ENCODE peak calls at places on chromosomes 4 and X, in eight cellular contexts. One of them, this sample, is unnamed.

GRCh38 chr4:157576671-157577070 is 356.1 kb downstream of the GRIA2 start:
- DNase-seq in hypothalamus: no peak
- DNase-seq in cardiac muscle cell: peak
- DNase-seq in stimulated activated CD8-positive, alpha-beta memory T cell treated with anti-CD3 and anti-CD28 coated beads, Interleukin-15, amount 100 ng/mL, for 4 hours: no peak
- DNase-seq in left cardiac atrium: no peak
- DNase-seq in stimulated activated CD4-positive, alpha-beta T cell treated with anti-CD3 and anti-CD28 coated beads, Interleukin-15, amount 100 ng/mL, for 1 hour: no peak
- DNase-seq in KBM-7: no peak
- DNase-seq in heart right ventricle: no peak
- DNase-seq in this sample: no peak

GRCh38 chr4:94595880-94596483 is 144.2 kb downstream of the PDLIM5 start:
- DNase-seq in KBM-7: peak
- DNase-seq in hypothalamus: no peak
- DNase-seq in left cardiac atrium: no peak
- DNase-seq in stimulated activated CD8-positive, alpha-beta memory T cell treated with anti-CD3 and anti-CD28 coated beads, Interleukin-15, amount 100 ng/mL, for 4 hours: no peak
- DNase-seq in cardiac muscle cell: peak
- DNase-seq in heart right ventricle: no peak
- DNase-seq in stimulated activated CD4-positive, alpha-beta T cell treated with anti-CD3 and anti-CD28 coated beads, Interleukin-15, amount 100 ng/mL, for 1 hour: no peak
- DNase-seq in this sample: peak

GRCh38 chr4:41437264-41437566 is 100.7 kb upstream of the LIMCH1 start:
- DNase-seq in heart right ventricle: no peak
- DNase-seq in hypothalamus: no peak
- DNase-seq in stimulated activated CD8-positive, alpha-beta memory T cell treated with anti-CD3 and anti-CD28 coated beads, Interleukin-15, amount 100 ng/mL, for 4 hours: no peak
- DNase-seq in left cardiac atrium: no peak
- DNase-seq in stimulated activated CD4-positive, alpha-beta T cell treated with anti-CD3 and anti-CD28 coated beads, Interleukin-15, amount 100 ng/mL, for 1 hour: no peak
- DNase-seq in KBM-7: no peak
- DNase-seq in cardiac muscle cell: no peak
- DNase-seq in this sample: no peak

GRCh38 chrX:129606918-129607317 is 47.8 kb downstream of the APLN start:
- DNase-seq in cardiac muscle cell: peak
- DNase-seq in KBM-7: peak
- DNase-seq in left cardiac atrium: peak
- DNase-seq in heart right ventricle: peak
- DNase-seq in stimulated activated CD4-positive, alpha-beta T cell treated with anti-CD3 and anti-CD28 coated beads, Interleukin-15, amount 100 ng/mL, for 1 hour: peak
- DNase-seq in stimulated activated CD8-positive, alpha-beta memory T cell treated with anti-CD3 and anti-CD28 coated beads, Interleukin-15, amount 100 ng/mL, for 4 hours: no peak
- DNase-seq in hypothalamus: no peak
- DNase-seq in this sample: no peak

GRCh38 chr4:41661447-41662076 is 87.0 kb downstream of the PHOX2B start:
- DNase-seq in heart right ventricle: peak
- DNase-seq in left cardiac atrium: peak
- DNase-seq in stimulated activated CD8-positive, alpha-beta memory T cell treated with anti-CD3 and anti-CD28 coated beads, Interleukin-15, amount 100 ng/mL, for 4 hours: no peak
- DNase-seq in KBM-7: peak
- DNase-seq in stimulated activated CD4-positive, alpha-beta T cell treated with anti-CD3 and anti-CD28 coated beads, Interleukin-15, amount 100 ng/mL, for 1 hour: no peak
- DNase-seq in hypothalamus: no peak
- DNase-seq in cardiac muscle cell: peak
- DNase-seq in this sample: no peak

GRCh38 chr4:153261431-153261830 is 57.2 kb downstream of the TRIM2 start:
- DNase-seq in left cardiac atrium: no peak
- DNase-seq in stimulated activated CD8-positive, alpha-beta memory T cell treated with anti-CD3 and anti-CD28 coated beads, Interleukin-15, amount 100 ng/mL, for 4 hours: no peak
- DNase-seq in heart right ventricle: no peak
- DNase-seq in cardiac muscle cell: no peak
- DNase-seq in stimulated activated CD4-positive, alpha-beta T cell treated with anti-CD3 and anti-CD28 coated beads, Interleukin-15, amount 100 ng/mL, for 1 hour: no peak
- DNase-seq in KBM-7: no peak
- DNase-seq in hypothalamus: no peak
- DNase-seq in this sample: no peak

GRCh38 chrX:40281341-40282005 is 183.7 kb upstream of the BCOR start:
- DNase-seq in heart right ventricle: no peak
- DNase-seq in stimulated activated CD4-positive, alpha-beta T cell treated with anti-CD3 and anti-CD28 coated beads, Interleukin-15, amount 100 ng/mL, for 1 hour: no peak
- DNase-seq in left cardiac atrium: no peak
- DNase-seq in stimulated activated CD8-positive, alpha-beta memory T cell treated with anti-CD3 and anti-CD28 coated beads, Interleukin-15, amount 100 ng/mL, for 4 hours: no peak
- DNase-seq in hypothalamus: no peak
- DNase-seq in KBM-7: peak
- DNase-seq in cardiac muscle cell: no peak
- DNase-seq in this sample: no peak

GRCh38 chrX:134885336-134886016 is 105.3 kb upstream of the SMIM10 start:
- DNase-seq in KBM-7: no peak
- DNase-seq in heart right ventricle: no peak
- DNase-seq in cardiac muscle cell: no peak
- DNase-seq in left cardiac atrium: no peak
- DNase-seq in stimulated activated CD4-positive, alpha-beta T cell treated with anti-CD3 and anti-CD28 coated beads, Interleukin-15, amount 100 ng/mL, for 1 hour: no peak
- DNase-seq in stimulated activated CD8-positive, alpha-beta memory T cell treated with anti-CD3 and anti-CD28 coated beads, Interleukin-15, amount 100 ng/mL, for 4 hours: no peak
- DNase-seq in hypothalamus: no peak
- DNase-seq in this sample: no peak

GRCh38 chrX:41148553-41148952 is 63.3 kb downstream of the USP9X start:
- DNase-seq in left cardiac atrium: no peak
- DNase-seq in heart right ventricle: no peak
- DNase-seq in cardiac muscle cell: no peak
- DNase-seq in KBM-7: no peak
- DNase-seq in hypothalamus: no peak
- DNase-seq in stimulated activated CD4-positive, alpha-beta T cell treated with anti-CD3 and anti-CD28 coated beads, Interleukin-15, amount 100 ng/mL, for 1 hour: no peak
- DNase-seq in stimulated activated CD8-positive, alpha-beta memory T cell treated with anti-CD3 and anti-CD28 coated beads, Interleukin-15, amount 100 ng/mL, for 4 hours: no peak
- DNase-seq in this sample: peak

GRCh38 chrX:65667503-65668355 is at the start of gene MSN:
- DNase-seq in heart right ventricle: peak
- DNase-seq in cardiac muscle cell: peak
- DNase-seq in left cardiac atrium: peak
- DNase-seq in hypothalamus: no peak
- DNase-seq in KBM-7: peak
- DNase-seq in stimulated activated CD4-positive, alpha-beta T cell treated with anti-CD3 and anti-CD28 coated beads, Interleukin-15, amount 100 ng/mL, for 1 hour: peak
- DNase-seq in stimulated activated CD8-positive, alpha-beta memory T cell treated with anti-CD3 and anti-CD28 coated beads, Interleukin-15, amount 100 ng/mL, for 4 hours: peak
- DNase-seq in this sample: no peak

GRCh38 chr4:6074723-6075122 is 56.5 kb upstream of the C4orf50 start:
- DNase-seq in hypothalamus: no peak
- DNase-seq in KBM-7: no peak
- DNase-seq in left cardiac atrium: no peak
- DNase-seq in stimulated activated CD8-positive, alpha-beta memory T cell treated with anti-CD3 and anti-CD28 coated beads, Interleukin-15, amount 100 ng/mL, for 4 hours: no peak
- DNase-seq in heart right ventricle: no peak
- DNase-seq in cardiac muscle cell: no peak
- DNase-seq in stimulated activated CD4-positive, alpha-beta T cell treated with anti-CD3 and anti-CD28 coated beads, Interleukin-15, amount 100 ng/mL, for 1 hour: no peak
- DNase-seq in this sample: no peak

GRCh38 chr4:87950516-87950915 is 25.0 kb upstream of the SPP1 start:
- DNase-seq in stimulated activated CD4-positive, alpha-beta T cell treated with anti-CD3 and anti-CD28 coated beads, Interleukin-15, amount 100 ng/mL, for 1 hour: no peak
- DNase-seq in left cardiac atrium: no peak
- DNase-seq in stimulated activated CD8-positive, alpha-beta memory T cell treated with anti-CD3 and anti-CD28 coated beads, Interleukin-15, amount 100 ng/mL, for 4 hours: no peak
- DNase-seq in heart right ventricle: no peak
- DNase-seq in cardiac muscle cell: no peak
- DNase-seq in KBM-7: no peak
- DNase-seq in hypothalamus: no peak
- DNase-seq in this sample: no peak

GRCh38 chrX:52923781-52924241 is 26.7 kb downstream of the FAM156B start:
- DNase-seq in stimulated activated CD4-positive, alpha-beta T cell treated with anti-CD3 and anti-CD28 coated beads, Interleukin-15, amount 100 ng/mL, for 1 hour: no peak
- DNase-seq in left cardiac atrium: no peak
- DNase-seq in hypothalamus: no peak
- DNase-seq in stimulated activated CD8-positive, alpha-beta memory T cell treated with anti-CD3 and anti-CD28 coated beads, Interleukin-15, amount 100 ng/mL, for 4 hours: no peak
- DNase-seq in cardiac muscle cell: peak
- DNase-seq in heart right ventricle: peak
- DNase-seq in KBM-7: peak
- DNase-seq in this sample: no peak

GRCh38 chr4:171067422-171067821 is 745.8 kb upstream of the GALNTL6 start:
- DNase-seq in stimulated activated CD8-positive, alpha-beta memory T cell treated with anti-CD3 and anti-CD28 coated beads, Interleukin-15, amount 100 ng/mL, for 4 hours: no peak
- DNase-seq in left cardiac atrium: no peak
- DNase-seq in heart right ventricle: no peak
- DNase-seq in cardiac muscle cell: no peak
- DNase-seq in hypothalamus: no peak
- DNase-seq in stimulated activated CD4-positive, alpha-beta T cell treated with anti-CD3 and anti-CD28 coated beads, Interleukin-15, amount 100 ng/mL, for 1 hour: no peak
- DNase-seq in KBM-7: peak
- DNase-seq in this sample: no peak

GRCh38 chrX:135437867-135438733 is 16.4 kb downstream of the SMIM10L2A start:
- DNase-seq in KBM-7: peak
- DNase-seq in left cardiac atrium: no peak
- DNase-seq in stimulated activated CD8-positive, alpha-beta memory T cell treated with anti-CD3 and anti-CD28 coated beads, Interleukin-15, amount 100 ng/mL, for 4 hours: no peak
- DNase-seq in heart right ventricle: no peak
- DNase-seq in cardiac muscle cell: no peak
- DNase-seq in stimulated activated CD4-positive, alpha-beta T cell treated with anti-CD3 and anti-CD28 coated beads, Interleukin-15, amount 100 ng/mL, for 1 hour: no peak
- DNase-seq in hypothalamus: no peak
- DNase-seq in this sample: no peak

GRCh38 chr4:87219648-87220093 is 747 bp downstream of the KLHL8 start:
- DNase-seq in KBM-7: peak
- DNase-seq in stimulated activated CD4-positive, alpha-beta T cell treated with anti-CD3 and anti-CD28 coated beads, Interleukin-15, amount 100 ng/mL, for 1 hour: peak
- DNase-seq in stimulated activated CD8-positive, alpha-beta memory T cell treated with anti-CD3 and anti-CD28 coated beads, Interleukin-15, amount 100 ng/mL, for 4 hours: peak
- DNase-seq in cardiac muscle cell: peak
- DNase-seq in hypothalamus: peak
- DNase-seq in heart right ventricle: peak
- DNase-seq in left cardiac atrium: peak
- DNase-seq in this sample: no peak

GRCh38 chr4:20194079-20195013 is 57.4 kb upstream of the SLIT2 start:
- DNase-seq in left cardiac atrium: no peak
- DNase-seq in cardiac muscle cell: no peak
- DNase-seq in heart right ventricle: no peak
- DNase-seq in stimulated activated CD8-positive, alpha-beta memory T cell treated with anti-CD3 and anti-CD28 coated beads, Interleukin-15, amount 100 ng/mL, for 4 hours: no peak
- DNase-seq in hypothalamus: no peak
- DNase-seq in stimulated activated CD4-positive, alpha-beta T cell treated with anti-CD3 and anti-CD28 coated beads, Interleukin-15, amount 100 ng/mL, for 1 hour: no peak
- DNase-seq in KBM-7: no peak
- DNase-seq in this sample: no peak

GRCh38 chr4:7960017-7960789 is 20.5 kb upstream of the AFAP1 start:
- DNase-seq in left cardiac atrium: no peak
- DNase-seq in hypothalamus: no peak
- DNase-seq in cardiac muscle cell: no peak
- DNase-seq in KBM-7: no peak
- DNase-seq in stimulated activated CD8-positive, alpha-beta memory T cell treated with anti-CD3 and anti-CD28 coated beads, Interleukin-15, amount 100 ng/mL, for 4 hours: no peak
- DNase-seq in stimulated activated CD4-positive, alpha-beta T cell treated with anti-CD3 and anti-CD28 coated beads, Interleukin-15, amount 100 ng/mL, for 1 hour: no peak
- DNase-seq in heart right ventricle: no peak
- DNase-seq in this sample: no peak

GRCh38 chr4:38500433-38500832 is 163.6 kb upstream of the KLF3 start:
- DNase-seq in hypothalamus: no peak
- DNase-seq in cardiac muscle cell: no peak
- DNase-seq in heart right ventricle: no peak
- DNase-seq in left cardiac atrium: no peak
- DNase-seq in KBM-7: no peak
- DNase-seq in stimulated activated CD4-positive, alpha-beta T cell treated with anti-CD3 and anti-CD28 coated beads, Interleukin-15, amount 100 ng/mL, for 1 hour: no peak
- DNase-seq in stimulated activated CD8-positive, alpha-beta memory T cell treated with anti-CD3 and anti-CD28 coated beads, Interleukin-15, amount 100 ng/mL, for 4 hours: no peak
- DNase-seq in this sample: no peak

GRCh38 chrX:44218465-44218864 is 125.0 kb downstream of the EFHC2 start:
- DNase-seq in stimulated activated CD4-positive, alpha-beta T cell treated with anti-CD3 and anti-CD28 coated beads, Interleukin-15, amount 100 ng/mL, for 1 hour: no peak
- DNase-seq in heart right ventricle: no peak
- DNase-seq in KBM-7: no peak
- DNase-seq in hypothalamus: no peak
- DNase-seq in stimulated activated CD8-positive, alpha-beta memory T cell treated with anti-CD3 and anti-CD28 coated beads, Interleukin-15, amount 100 ng/mL, for 4 hours: no peak
- DNase-seq in left cardiac atrium: no peak
- DNase-seq in cardiac muscle cell: no peak
- DNase-seq in this sample: no peak

GRCh38 chr4:15754323-15754722 is 23.8 kb upstream of the CD38 start:
- DNase-seq in left cardiac atrium: no peak
- DNase-seq in hypothalamus: no peak
- DNase-seq in stimulated activated CD4-positive, alpha-beta T cell treated with anti-CD3 and anti-CD28 coated beads, Interleukin-15, amount 100 ng/mL, for 1 hour: no peak
- DNase-seq in stimulated activated CD8-positive, alpha-beta memory T cell treated with anti-CD3 and anti-CD28 coated beads, Interleukin-15, amount 100 ng/mL, for 4 hours: peak
- DNase-seq in heart right ventricle: peak
- DNase-seq in KBM-7: peak
- DNase-seq in cardiac muscle cell: no peak
- DNase-seq in this sample: no peak

GRCh38 chr4:10593130-10593529 is 91.4 kb downstream of the CLNK start:
- DNase-seq in left cardiac atrium: no peak
- DNase-seq in stimulated activated CD4-positive, alpha-beta T cell treated with anti-CD3 and anti-CD28 coated beads, Interleukin-15, amount 100 ng/mL, for 1 hour: no peak
- DNase-seq in stimulated activated CD8-positive, alpha-beta memory T cell treated with anti-CD3 and anti-CD28 coated beads, Interleukin-15, amount 100 ng/mL, for 4 hours: no peak
- DNase-seq in cardiac muscle cell: no peak
- DNase-seq in KBM-7: no peak
- DNase-seq in hypothalamus: no peak
- DNase-seq in heart right ventricle: no peak
- DNase-seq in this sample: no peak

GRCh38 chrX:133640161-133641015 is 225.1 kb upstream of the GPC4 start:
- DNase-seq in heart right ventricle: no peak
- DNase-seq in hypothalamus: no peak
- DNase-seq in stimulated activated CD4-positive, alpha-beta T cell treated with anti-CD3 and anti-CD28 coated beads, Interleukin-15, amount 100 ng/mL, for 1 hour: no peak
- DNase-seq in KBM-7: no peak
- DNase-seq in stimulated activated CD8-positive, alpha-beta memory T cell treated with anti-CD3 and anti-CD28 coated beads, Interleukin-15, amount 100 ng/mL, for 4 hours: no peak
- DNase-seq in left cardiac atrium: no peak
- DNase-seq in cardiac muscle cell: no peak
- DNase-seq in this sample: no peak

GRCh38 chrX:38672646-38673045 is 111.3 kb downstream of the TSPAN7 start:
- DNase-seq in left cardiac atrium: no peak
- DNase-seq in heart right ventricle: no peak
- DNase-seq in hypothalamus: no peak
- DNase-seq in stimulated activated CD4-positive, alpha-beta T cell treated with anti-CD3 and anti-CD28 coated beads, Interleukin-15, amount 100 ng/mL, for 1 hour: no peak
- DNase-seq in cardiac muscle cell: no peak
- DNase-seq in KBM-7: no peak
- DNase-seq in stimulated activated CD8-positive, alpha-beta memory T cell treated with anti-CD3 and anti-CD28 coated beads, Interleukin-15, amount 100 ng/mL, for 4 hours: no peak
- DNase-seq in this sample: no peak

GRCh38 chrX:41823402-41823801 is 99.4 kb downstream of the GPR82 start:
- DNase-seq in stimulated activated CD4-positive, alpha-beta T cell treated with anti-CD3 and anti-CD28 coated beads, Interleukin-15, amount 100 ng/mL, for 1 hour: no peak
- DNase-seq in hypothalamus: no peak
- DNase-seq in stimulated activated CD8-positive, alpha-beta memory T cell treated with anti-CD3 and anti-CD28 coated beads, Interleukin-15, amount 100 ng/mL, for 4 hours: no peak
- DNase-seq in KBM-7: no peak
- DNase-seq in heart right ventricle: no peak
- DNase-seq in left cardiac atrium: no peak
- DNase-seq in cardiac muscle cell: no peak
- DNase-seq in this sample: no peak

This sample was measured in kidney epithelial cell.